ENCODE peak calls at places on chromosomes 7 and 10, in six cellular contexts. U, B, W, Z, Q and K are unnamed samples.

GRCh38 chr7:145064114-145064513 is 228.3 kb upstream of the TPK1 start:
- DNase-seq in W (no peak), Z (no peak), B (no peak), Q (no peak), U (no peak), K (no peak)

GRCh38 chr10:112958275-112958995 is 8.4 kb downstream of the TCF7L2 start:
- DNase-seq in W (no peak), Z (no peak), B (no peak), Q (no peak), U (no peak), K (no peak)

GRCh38 chr10:124296121-124296812 is 122.5 kb downstream of the OAT start:
- DNase-seq in U (no peak), Q (peak; percentile 53), Z (no peak), W (no peak), B (no peak), K (no peak)

GRCh38 chr10:102492983-102493382 is 9.5 kb downstream of the ACTR1A start:
- DNase-seq in Z (no peak), Q (no peak), B (no peak), W (no peak), U (no peak), K (no peak)

GRCh38 chr7:116579322-116579721 is 54.5 kb downstream of the CAV1 start:
- DNase-seq in W (no peak), U (no peak), Z (no peak), B (no peak), Q (no peak), K (no peak)

GRCh38 chr7:18499407-18500197 is 4.1 kb downstream of the HDAC9 start:
- DNase-seq in W (no peak), Z (no peak), B (no peak), U (no peak), Q (no peak), K (no peak)

GRCh38 chr7:73688288-73688687 is 4.9 kb downstream of the BUD23 start:
- DNase-seq in W (no peak), Q (no peak), U (no peak), B (no peak), Z (no peak), K (no peak)

GRCh38 chr7:150756858-150757257 is 19.6 kb downstream of the GIMAP5 start:
- DNase-seq in Z (no peak), Q (no peak), U (no peak), B (peak; percentile 31), W (no peak), K (no peak)

GRCh38 chr7:2652736-2653060 is 20.9 kb downstream of the TTYH3 start:
- DNase-seq in Q (no peak), Z (no peak), W (no peak), U (no peak), B (no peak), K (no peak)

GRCh38 chr10:66292456-66292855 is 633.4 kb upstream of the LRRTM3 start:
- DNase-seq in B (no peak), U (no peak), Q (no peak), Z (no peak), W (no peak), K (no peak)

GRCh38 chr10:66292922-66293321 is 632.9 kb upstream of the LRRTM3 start:
- DNase-seq in Z (no peak), W (no peak), U (no peak), B (no peak), Q (no peak), K (no peak)

GRCh38 chr10:66294538-66294937 is 631.3 kb upstream of the LRRTM3 start:
- DNase-seq in Q (no peak), U (no peak), W (no peak), B (no peak), Z (no peak), K (no peak)

GRCh38 chr10:66291133-66291532 is 634.7 kb upstream of the LRRTM3 start:
- DNase-seq in U (no peak), B (no peak), W (no peak), Q (no peak), Z (no peak), K (no peak)

DNA sequence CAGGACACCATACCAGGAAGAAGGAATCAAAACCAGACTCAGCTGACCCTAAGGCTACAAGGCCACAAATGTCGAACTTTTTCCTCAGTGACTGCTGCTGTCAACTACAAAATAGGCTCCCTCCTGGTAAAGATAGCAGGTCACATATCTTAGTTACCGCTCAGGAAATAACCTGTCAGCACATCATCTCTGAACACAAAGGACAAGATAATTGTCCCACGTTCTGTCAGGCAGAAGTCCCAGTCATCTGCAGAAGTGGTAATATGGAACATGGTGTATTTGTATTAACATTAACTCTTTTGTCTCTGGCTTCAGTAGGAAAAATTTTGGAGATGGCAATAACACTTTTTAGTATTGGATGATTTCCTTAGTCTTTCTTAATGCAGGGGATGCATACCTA is 630.2 kb upstream of the LRRTM3 start:
- DNase-seq in Q (no peak), Z (no peak), W (no peak), U (no peak), B (no peak), K (no peak)
- TF ChIP-seq POLR2AphosphoS5 in Q (no peak), Z (no peak), W (no peak), U (no peak), B (no peak), K (no peak)

DNA sequence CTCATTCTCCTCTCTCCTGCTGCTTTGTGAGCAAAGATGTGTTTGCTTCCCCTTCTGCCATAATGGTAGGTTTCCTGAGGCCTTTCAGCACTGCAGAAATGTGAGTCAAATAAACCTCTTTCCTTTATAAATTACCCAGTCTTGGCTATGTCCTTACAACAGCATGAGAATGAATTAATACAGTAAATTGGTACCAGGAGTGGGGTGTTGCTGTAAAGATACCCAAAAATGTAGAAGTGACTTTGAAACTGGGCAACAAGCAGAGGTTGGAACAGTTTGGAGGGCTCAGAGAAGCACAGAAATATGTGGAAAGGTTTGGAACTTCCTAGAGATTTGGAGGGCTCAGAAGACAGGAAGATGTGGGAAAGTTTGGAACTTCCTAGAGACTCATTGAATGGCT is 388.7 kb upstream of the GHITM start:
- DNase-seq in B (no peak), Z (no peak), W (no peak), U (no peak), Q (no peak), K (no peak)
- TF ChIP-seq GABPA in B (no peak), Z (no peak), W (no peak), U (no peak), Q (no peak), K (no peak)

GRCh38 chr10:101014230-101014884 is 14.7 kb downstream of the LZTS2 start:
- DNase-seq in Q (peak; percentile 85), U (no peak), B (peak; percentile 73), W (peak; percentile 99), Z (no peak), K (peak; percentile 74)

GRCh38 chr10:101013365-101013825 is 13.8 kb downstream of the LZTS2 start:
- DNase-seq in Q (no peak), U (no peak), W (peak; percentile 47), Z (no peak), B (no peak), K (no peak)

GRCh38 chr10:101011517-101012423 is 12.2 kb downstream of the LZTS2 start:
- DNase-seq in U (peak; percentile 73), B (peak; percentile 82), Q (peak; percentile 58), W (peak; percentile 65), Z (no peak), K (no peak)

GRCh38 chr10:101014966-101015581 is 15.5 kb downstream of the LZTS2 start:
- DNase-seq in Q (no peak), Z (no peak), W (no peak), U (no peak), B (no peak), K (no peak)

GRCh38 chr10:101012525-101013364 is 13.1 kb downstream of the LZTS2 start:
- DNase-seq in Q (peak; percentile 91), B (peak; percentile 64), W (peak; percentile 88), Z (peak; percentile 61), U (peak; percentile 89), K (peak; percentile 82)
- TF ChIP-seq POLR2AphosphoS5 in Q (peak; percentile 15), B (no peak), W (no peak), Z (no peak), U (no peak), K (no peak)

GRCh38 chr10:84890701-84891100 is 562.3 kb downstream of the CCSER2 start:
- DNase-seq in U (no peak), W (no peak), Z (no peak), Q (no peak), B (no peak), K (no peak)
- TF ChIP-seq GABPA in U (no peak), W (no peak), Z (no peak), Q (no peak), B (no peak), K (no peak)

DNA sequence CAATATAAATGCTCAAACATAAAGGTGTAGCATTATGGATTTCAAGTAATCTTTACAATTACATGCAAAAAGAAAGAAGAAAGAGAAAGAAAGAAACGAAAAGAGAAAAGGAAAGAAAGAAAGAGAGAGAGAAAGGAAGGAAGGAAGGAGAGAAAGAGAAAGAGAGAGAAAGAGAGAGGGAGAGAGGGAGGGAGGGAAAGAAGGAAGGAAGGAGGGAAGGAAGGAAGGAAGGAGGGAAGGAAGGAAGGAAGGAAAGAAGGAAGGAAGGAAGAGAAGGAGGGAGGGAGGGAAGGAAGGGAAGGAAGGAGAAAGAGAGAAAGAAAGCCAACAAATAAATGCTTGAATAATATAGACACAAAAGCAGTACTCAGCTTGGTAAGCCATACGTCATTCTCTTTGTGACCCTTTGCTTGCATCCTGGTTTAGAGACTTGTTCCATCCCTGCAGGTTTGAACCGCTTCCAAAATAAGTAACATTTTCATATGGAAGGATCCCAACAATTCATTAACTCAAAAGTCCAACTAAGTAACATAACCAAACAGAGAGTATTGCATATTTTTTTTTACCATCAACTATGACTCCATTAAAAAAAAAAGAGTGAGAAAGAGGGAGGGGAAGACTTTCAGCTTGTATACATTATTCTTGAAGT is 95.8 kb downstream of the SEMA3D start:
- DNase-seq in W (no peak), Q (no peak), B (no peak), Z (no peak), U (no peak), K (no peak)
- TF ChIP-seq POLR2AphosphoS5 in W (no peak), Q (no peak), B (no peak), Z (no peak), U (no peak), K (no peak)

GRCh38 chr7:102272075-102272916 is 14.4 kb upstream of the SH2B2 start:
- DNase-seq in B (peak; percentile 80), Q (peak; percentile 95), U (peak; percentile 65), W (peak; percentile 95), Z (no peak), K (no peak)
- TF ChIP-seq GABPA in B (no peak), Q (no peak), U (no peak), W (peak; percentile 79), Z (no peak), K (no peak)